ENCODE peak calls at places on chromosomes 12 and 14, in seven cellular contexts. One of them, this sample, is unnamed.

GRCh38 chr14:102738373-102739189 is 38.7 kb upstream of the TRAF3 start:
- DNase-seq in adrenal gland: no peak
- DNase-seq in HCT116: no peak
- DNase-seq in lung: no peak
- DNase-seq in GM12878: no peak
- DNase-seq in GM23338: no peak
- DNase-seq in astrocyte: no peak
- DNase-seq in this sample: no peak

GRCh38 chr14:54691525-54692260 is 124.8 kb downstream of the SAMD4A start:
- DNase-seq in GM12878: no peak
- DNase-seq in GM23338: peak; percentile 90
- DNase-seq in astrocyte: no peak
- DNase-seq in lung: peak; percentile 77
- DNase-seq in HCT116: peak; percentile 53
- DNase-seq in adrenal gland: peak; percentile 89
- DNase-seq in this sample: peak; percentile 64

GRCh38 chr12:31867292-31867691 is 91.9 kb upstream of the RESF1 start:
- DNase-seq in lung: no peak
- DNase-seq in GM23338: no peak
- DNase-seq in HCT116: no peak
- DNase-seq in GM12878: no peak
- DNase-seq in adrenal gland: no peak
- DNase-seq in astrocyte: no peak
- DNase-seq in this sample: no peak

GRCh38 chr12:95215925-95216324 is 1.3 kb downstream of the FGD6 start:
- DNase-seq in GM12878: no peak
- DNase-seq in GM23338: peak; percentile 51
- DNase-seq in adrenal gland: no peak
- DNase-seq in astrocyte: peak; percentile 67
- DNase-seq in lung: no peak
- DNase-seq in HCT116: no peak
- DNase-seq in this sample: peak; percentile 75

GRCh38 chr14:74875941-74876913 is at the start of gene PROX2:
- DNase-seq in astrocyte: no peak
- DNase-seq in lung: no peak
- DNase-seq in GM12878: no peak
- DNase-seq in HCT116: no peak
- DNase-seq in adrenal gland: no peak
- DNase-seq in GM23338: peak; percentile 29
- DNase-seq in this sample: no peak

GRCh38 chr12:96810477-96810876 is 96.6 kb upstream of the NEDD1 start:
- DNase-seq in lung: no peak
- DNase-seq in GM12878: no peak
- DNase-seq in astrocyte: peak; percentile 39
- DNase-seq in adrenal gland: no peak
- DNase-seq in HCT116: no peak
- DNase-seq in GM23338: no peak
- DNase-seq in this sample: peak; percentile 57

GRCh38 chr14:92412912-92413311 is 89.9 kb downstream of the SLC24A4 start:
- DNase-seq in adrenal gland: no peak
- DNase-seq in GM23338: no peak
- DNase-seq in HCT116: no peak
- DNase-seq in astrocyte: no peak
- DNase-seq in lung: no peak
- DNase-seq in GM12878: no peak
- DNase-seq in this sample: no peak

GRCh38 chr12:20757-21156 is 45.8 kb upstream of the IQSEC3 start:
- DNase-seq in GM23338: no peak
- DNase-seq in HCT116: no peak
- DNase-seq in GM12878: no peak
- DNase-seq in astrocyte: no peak
- DNase-seq in lung: peak; percentile 27
- DNase-seq in adrenal gland: no peak
- DNase-seq in this sample: no peak

GRCh38 chr12:100688451-100688864 is 106.1 kb upstream of the ANO4 start:
- DNase-seq in adrenal gland: no peak
- DNase-seq in GM23338: no peak
- DNase-seq in HCT116: no peak
- DNase-seq in GM12878: no peak
- DNase-seq in lung: no peak
- DNase-seq in astrocyte: no peak
- DNase-seq in this sample: no peak

GRCh38 chr14:83441801-83442200 is 1908.1 kb upstream of the SEL1L start:
- DNase-seq in GM23338: no peak
- DNase-seq in HCT116: no peak
- DNase-seq in GM12878: no peak
- DNase-seq in adrenal gland: no peak
- DNase-seq in lung: no peak
- DNase-seq in astrocyte: no peak
- DNase-seq in this sample: no peak

GRCh38 chr12:40745386-40745785 is 53.1 kb downstream of the CNTN1 start:
- DNase-seq in GM23338: peak; percentile 67
- DNase-seq in GM12878: no peak
- DNase-seq in HCT116: peak; percentile 4
- DNase-seq in adrenal gland: no peak
- DNase-seq in astrocyte: no peak
- DNase-seq in lung: no peak
- DNase-seq in this sample: no peak

GRCh38 chr14:59120931-59121330 is 67.5 kb upstream of the DAAM1 start:
- DNase-seq in adrenal gland: no peak
- DNase-seq in astrocyte: no peak
- DNase-seq in GM12878: no peak
- DNase-seq in GM23338: no peak
- DNase-seq in lung: no peak
- DNase-seq in HCT116: no peak
- DNase-seq in this sample: no peak

GRCh38 chr12:64675795-64676194 is 65.5 kb downstream of the RASSF3 start:
- DNase-seq in astrocyte: peak; percentile 52
- DNase-seq in adrenal gland: peak; percentile 87
- DNase-seq in lung: no peak
- DNase-seq in HCT116: no peak
- DNase-seq in GM23338: no peak
- DNase-seq in GM12878: no peak
- DNase-seq in this sample: no peak

GRCh38 chr12:46553266-46553665 is 180.7 kb upstream of the SLC38A2 start:
- DNase-seq in GM12878: no peak
- DNase-seq in HCT116: peak; percentile 96
- DNase-seq in adrenal gland: no peak
- DNase-seq in astrocyte: peak; percentile 62
- DNase-seq in lung: no peak
- DNase-seq in GM23338: no peak
- DNase-seq in this sample: no peak

GRCh38 chr12:28558232-28558631 is 368.0 kb downstream of the CCDC91 start:
- DNase-seq in lung: no peak
- DNase-seq in GM23338: no peak
- DNase-seq in HCT116: no peak
- DNase-seq in astrocyte: no peak
- DNase-seq in GM12878: no peak
- DNase-seq in adrenal gland: no peak
- DNase-seq in this sample: no peak

GRCh38 chr14:24721772-24722171 is 87.8 kb upstream of the GZMB start:
- DNase-seq in GM23338: no peak
- DNase-seq in astrocyte: no peak
- DNase-seq in adrenal gland: no peak
- DNase-seq in GM12878: no peak
- DNase-seq in HCT116: no peak
- DNase-seq in lung: no peak
- DNase-seq in this sample: no peak

GRCh38 chr12:56078931-56079728 is 835 bp upstream of the ERBB3 start:
- DNase-seq in GM23338: peak; percentile 96
- DNase-seq in lung: peak; percentile 91
- DNase-seq in HCT116: peak; percentile 83
- DNase-seq in adrenal gland: peak; percentile 88
- DNase-seq in GM12878: no peak
- DNase-seq in astrocyte: peak; percentile 58
- DNase-seq in this sample: peak; percentile 86

GRCh38 chr12:104473374-104473983 is 16.7 kb downstream of the CHST11 start:
- DNase-seq in GM23338: no peak
- DNase-seq in GM12878: no peak
- DNase-seq in astrocyte: no peak
- DNase-seq in HCT116: no peak
- DNase-seq in lung: no peak
- DNase-seq in adrenal gland: peak; percentile 14
- DNase-seq in this sample: no peak

GRCh38 chr14:37198273-37198598 is 499 bp downstream of the MIPOL1 start:
- DNase-seq in GM23338: no peak
- DNase-seq in lung: no peak
- DNase-seq in GM12878: no peak
- DNase-seq in astrocyte: no peak
- DNase-seq in HCT116: no peak
- DNase-seq in adrenal gland: no peak
- DNase-seq in this sample: no peak
- H3K4me3 ChIP-seq in GM23338: peak overlapping the region; percentile 95
- H3K4me3 ChIP-seq in lung: peak overlapping the region; percentile 82
- H3K4me3 ChIP-seq in GM12878: no peak overlapping the region
- H3K4me3 ChIP-seq in astrocyte: peak overlapping the region; percentile 67
- H3K4me3 ChIP-seq in HCT116: peak overlapping the region; percentile 77
- H3K4me3 ChIP-seq in adrenal gland: peak overlapping the region; percentile 73
- H3K4me3 ChIP-seq in this sample: no peak overlapping the region

GRCh38 chr12:53005215-53005985 is 856 bp upstream of the EIF4B start:
- DNase-seq in lung: peak; percentile 29
- DNase-seq in GM12878: no peak
- DNase-seq in HCT116: no peak
- DNase-seq in GM23338: peak; percentile 34
- DNase-seq in adrenal gland: peak; percentile 32
- DNase-seq in astrocyte: no peak
- DNase-seq in this sample: no peak

GRCh38 chr12:53004178-53004577 is 2.1 kb upstream of the EIF4B start:
- DNase-seq in GM23338: peak; percentile 65
- DNase-seq in lung: no peak
- DNase-seq in HCT116: no peak
- DNase-seq in adrenal gland: peak; percentile 37
- DNase-seq in GM12878: no peak
- DNase-seq in astrocyte: no peak
- DNase-seq in this sample: peak; percentile 37

GRCh38 chr12:53004582-53004981 is 1.7 kb upstream of the EIF4B start:
- DNase-seq in HCT116: no peak
- DNase-seq in GM23338: peak; percentile 49
- DNase-seq in adrenal gland: peak; percentile 31
- DNase-seq in lung: no peak
- DNase-seq in GM12878: no peak
- DNase-seq in astrocyte: no peak
- DNase-seq in this sample: no peak

GRCh38 chr12:53005986-53006809 is at the start of gene EIF4B:
- DNase-seq in GM23338: peak; percentile 100
- DNase-seq in adrenal gland: peak; percentile 100
- DNase-seq in GM12878: peak; percentile 99
- DNase-seq in lung: peak; percentile 100
- DNase-seq in HCT116: peak; percentile 99
- DNase-seq in astrocyte: peak; percentile 99
- DNase-seq in this sample: peak; percentile 100

GRCh38 chr12:53006810-53007742 is 820 bp downstream of the EIF4B start:
- DNase-seq in astrocyte: peak; percentile 36
- DNase-seq in GM12878: peak; percentile 32
- DNase-seq in adrenal gland: peak; percentile 85
- DNase-seq in HCT116: peak; percentile 34
- DNase-seq in lung: peak; percentile 72
- DNase-seq in GM23338: peak; percentile 89
- DNase-seq in this sample: peak; percentile 73
- H3K4me3 ChIP-seq in astrocyte: peak overlapping the region; percentile 100
- H3K4me3 ChIP-seq in GM12878: peak overlapping the region; percentile 87
- H3K4me3 ChIP-seq in adrenal gland: peak overlapping the region; percentile 51
- H3K4me3 ChIP-seq in HCT116: peak overlapping the region; percentile 98
- H3K4me3 ChIP-seq in lung: peak overlapping the region; percentile 96
- H3K4me3 ChIP-seq in GM23338: peak overlapping the region; percentile 98
- H3K4me3 ChIP-seq in this sample: peak overlapping the region; percentile 96

DNA sequence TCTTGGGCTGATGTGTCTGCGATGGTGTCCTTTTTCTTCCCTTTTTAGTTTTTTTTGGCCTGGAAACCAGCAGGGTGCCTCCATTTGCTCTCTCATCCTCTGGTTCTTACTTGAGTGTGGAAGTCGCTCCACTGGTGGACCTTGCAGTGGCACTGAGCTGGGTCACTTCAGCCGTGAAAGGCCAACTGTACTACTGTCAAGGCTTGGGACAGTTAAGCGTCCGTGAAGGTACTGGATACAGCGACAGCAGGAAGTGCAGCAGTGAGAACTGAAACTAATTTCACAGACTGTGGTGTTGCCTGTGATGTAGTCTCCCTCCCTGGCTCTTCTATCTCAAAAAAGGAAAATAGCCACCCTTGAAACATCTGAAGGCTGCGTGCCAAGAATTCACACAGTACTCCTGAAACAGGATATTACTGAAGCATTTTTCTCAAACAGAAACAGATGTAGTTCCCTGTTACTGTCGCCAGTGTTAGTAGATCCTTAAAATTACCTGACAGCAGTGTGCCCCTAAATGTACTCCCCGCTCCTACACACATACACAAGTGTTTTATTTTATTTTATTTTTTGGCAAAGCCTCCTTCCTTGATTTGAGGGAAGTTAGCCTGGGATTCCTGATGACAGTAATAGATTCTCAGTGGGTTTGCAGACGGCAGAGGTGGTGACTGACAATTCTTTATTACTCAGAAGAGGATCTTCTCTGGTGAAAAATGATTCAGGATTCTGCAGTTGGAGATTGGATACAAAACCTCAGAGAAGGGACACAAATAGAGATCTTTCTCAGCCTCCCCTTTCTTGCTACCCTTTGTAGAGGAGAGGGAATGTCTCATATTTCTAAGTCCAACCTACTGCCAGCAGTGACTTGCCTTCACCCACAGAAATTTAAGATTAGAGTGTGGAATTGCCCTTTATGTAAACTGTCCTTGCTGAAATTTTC is 4.3 kb downstream of the SUSD6 start:
- DNase-seq in lung: peak; percentile 73
- DNase-seq in adrenal gland: peak; percentile 77
- DNase-seq in GM23338: no peak
- DNase-seq in GM12878: peak; percentile 97
- DNase-seq in astrocyte: peak; percentile 78
- DNase-seq in HCT116: no peak
- DNase-seq in this sample: no peak
- H3K4me3 ChIP-seq in lung: no peak overlapping the region
- H3K4me3 ChIP-seq in adrenal gland: no peak overlapping the region
- H3K4me3 ChIP-seq in GM23338: no peak overlapping the region
- H3K4me3 ChIP-seq in GM12878: peak overlapping the region; percentile 88
- H3K4me3 ChIP-seq in astrocyte: peak overlapping the region; percentile 3
- H3K4me3 ChIP-seq in HCT116: no peak overlapping the region
- H3K4me3 ChIP-seq in this sample: no peak overlapping the region

DNA sequence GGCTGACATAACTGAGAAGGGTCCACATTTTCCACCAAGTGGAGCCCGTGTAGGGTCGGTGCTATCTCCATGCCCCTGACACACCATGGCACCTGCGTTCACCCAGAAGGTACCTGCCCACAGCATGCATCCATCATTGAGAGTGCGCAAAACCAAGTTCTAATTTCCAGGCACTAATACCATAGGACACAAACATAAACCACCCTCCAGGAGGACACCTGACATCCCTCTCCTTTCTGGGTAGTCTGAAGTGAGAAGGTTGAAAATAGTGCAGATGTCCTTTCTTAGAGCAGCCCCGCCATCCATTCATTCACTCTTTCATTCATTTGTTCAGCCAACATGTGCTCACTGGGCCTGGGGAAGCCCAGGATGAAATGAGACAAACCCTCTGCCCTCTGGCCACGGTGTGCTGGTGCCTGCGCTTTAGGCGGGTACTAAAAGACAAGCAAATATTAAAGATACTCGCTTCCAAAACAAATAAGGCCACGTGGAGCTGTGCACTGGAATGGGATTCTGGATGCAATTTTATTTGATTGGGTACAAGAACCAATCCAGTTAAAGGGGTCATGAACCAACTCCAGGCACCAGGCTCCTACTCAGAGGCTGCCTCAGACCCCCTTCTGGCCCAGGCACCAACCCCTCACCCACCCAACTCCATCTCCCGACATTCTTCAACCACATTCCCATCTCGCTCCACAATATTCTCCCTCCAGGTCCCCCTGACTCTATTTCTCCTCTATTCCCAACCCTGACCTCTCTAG is 1.2 kb downstream of the TTC7B start:
- DNase-seq in GM12878: no peak
- DNase-seq in lung: no peak
- DNase-seq in HCT116: no peak
- DNase-seq in GM23338: no peak
- DNase-seq in adrenal gland: no peak
- DNase-seq in astrocyte: no peak
- DNase-seq in this sample: no peak
- H3K4me3 ChIP-seq in GM12878: no peak overlapping the region
- H3K4me3 ChIP-seq in lung: peak overlapping the region; percentile 75
- H3K4me3 ChIP-seq in HCT116: peak overlapping the region; percentile 72
- H3K4me3 ChIP-seq in GM23338: peak overlapping the region; percentile 69
- H3K4me3 ChIP-seq in adrenal gland: no peak overlapping the region
- H3K4me3 ChIP-seq in astrocyte: peak overlapping the region; percentile 66
- H3K4me3 ChIP-seq in this sample: peak overlapping the region; percentile 48